ENCODE peak calls at places on chromosomes 16 and 17, in seven cellular contexts. L is suprapubic skin, A is cardiac muscle cell, Q is upper lobe of right lung, C is aorta, X is heart right ventricle, S is A549. K is an unnamed sample. For H3K4me1, the result is how much of the 10 kb centered on the place peaks cover.

GRCh38 chr17:76515291-76515949 is 14.2 kb upstream of the RHBDF2 start:
- DNase-seq in C (peak), Q (peak), L (peak), A (peak), S (no peak), X (peak), K (peak)

GRCh38 chr17:48818361-48818841 is 1.4 kb upstream of the TTLL6 start:
- DNase-seq in S (no peak), C (no peak), X (no peak), L (no peak), Q (no peak), A (no peak), K (no peak)

GRCh38 chr17:47882247-47882646 is 13.8 kb upstream of the SP2 start:
- DNase-seq in S (no peak), Q (no peak), L (no peak), X (no peak), C (peak), A (no peak), K (no peak)

GRCh38 chr17:50917418-50917743 is 51.2 kb upstream of the TOB1 start:
- DNase-seq in A (no peak), X (no peak), L (no peak), C (no peak), S (no peak), Q (no peak), K (no peak)

GRCh38 chr17:17326275-17326875 is 23.2 kb downstream of the NT5M start:
- DNase-seq in S (no peak), X (no peak), A (no peak), Q (no peak), L (no peak), C (no peak), K (no peak)

GRCh38 chr17:15479697-15480096 is 12.3 kb upstream of the CDRT4 start:
- DNase-seq in Q (no peak), A (peak), C (no peak), S (no peak), X (no peak), L (no peak), K (no peak)

GRCh38 chr17:32491371-32492280 is 4.8 kb downstream of the CDK5R1 start:
- DNase-seq in A (no peak), C (no peak), L (no peak), S (no peak), Q (peak), X (no peak), K (no peak)

GRCh38 chr17:29107933-29108805 is 65.2 kb downstream of the PIPOX start:
- DNase-seq in C (no peak), Q (no peak), X (peak), S (peak), A (no peak), L (no peak), K (peak)

GRCh38 chr16:1494711-1495110 is 1.6 kb downstream of the TELO2 start:
- DNase-seq in A (peak), X (peak), L (no peak), Q (no peak), C (peak), S (no peak), K (peak)

GRCh38 chr17:35244345-35245195 is 1.7 kb downstream of the SLFN5 start:
- DNase-seq in Q (peak), A (peak), L (peak), S (peak), C (peak), X (peak), K (peak)

GRCh38 chr16:57367111-57367752 is 5.1 kb upstream of the CX3CL1 start:
- DNase-seq in C (no peak), S (no peak), Q (no peak), X (no peak), L (no peak), A (peak), K (no peak)

GRCh38 chr17:19270347-19270950 is 33.3 kb downstream of the EPN2 start:
- DNase-seq in X (no peak), C (no peak), L (no peak), A (no peak), S (no peak), Q (no peak), K (no peak)

GRCh38 chr17:66752411-66752810 is 82.5 kb upstream of the CACNG5 start:
- DNase-seq in S (no peak), Q (no peak), X (no peak), A (no peak), C (no peak), L (no peak), K (no peak)

GRCh38 chr17:39754161-39754957 is 16.6 kb downstream of the GRB7 start:
- DNase-seq in X (peak), S (peak), C (peak), Q (peak), L (peak), A (peak), K (peak)

GRCh38 chr17:1147664-1148063 is 32.1 kb downstream of the ABR start:
- DNase-seq in Q (no peak), A (peak), C (no peak), X (peak), S (peak), L (no peak), K (no peak)

GRCh38 chr17:43714338-43715149 is 44.0 kb downstream of the SOST start:
- DNase-seq in S (no peak), L (no peak), X (no peak), C (no peak), A (no peak), Q (no peak), K (no peak)

GRCh38 chr16:19481291-19481690 is 40.6 kb downstream of the GDE1 start:
- DNase-seq in C (no peak), X (no peak), A (peak), S (peak), Q (no peak), L (no peak), K (no peak)

GRCh38 chr16:81610144-81610842 is 165.7 kb downstream of the CMIP start:
- DNase-seq in X (peak), A (peak), Q (peak), L (no peak), C (peak), S (no peak), K (peak)

GRCh38 chr16:22693670-22694340 is 120.2 kb upstream of the HS3ST2 start:
- DNase-seq in C (no peak), S (no peak), A (no peak), Q (no peak), X (no peak), L (no peak), K (no peak)

GRCh38 chr17:74176546-74177001 is 26.9 kb upstream of the RPL38 start:
- DNase-seq in X (peak), Q (no peak), C (peak), A (peak), S (peak), L (no peak), K (peak)

GRCh38 chr16:69241911-69242310 is 54.9 kb downstream of the SNTB2 start:
- DNase-seq in X (no peak), L (no peak), Q (no peak), S (no peak), A (peak), C (no peak), K (no peak)

GRCh38 chr17:35257080-35257701 is 14.3 kb downstream of the SLFN5 start:
- DNase-seq in X (peak), L (no peak), C (no peak), S (peak), Q (no peak), A (peak), K (no peak)

GRCh38 chr17:17200831-17201230 is 5.3 kb downstream of the PLD6 start:
- DNase-seq in X (no peak), S (no peak), L (no peak), A (no peak), Q (no peak), C (no peak), K (no peak)

GRCh38 chr16:77579283-77579985 is 142.9 kb upstream of the NUDT7 start:
- DNase-seq in X (no peak), A (peak), C (no peak), L (no peak), S (peak), Q (no peak), K (no peak)

GRCh38 chr16:2971134-2971984 is 2.2 kb downstream of the PAQR4 start:
- DNase-seq in C (no peak), L (no peak), S (no peak), X (no peak), A (no peak), Q (no peak), K (no peak)

GRCh38 chr16:18842565-18842964 is 41.2 kb upstream of the ARL6IP1 start:
- DNase-seq in Q (no peak), C (no peak), X (no peak), S (no peak), A (no peak), L (no peak), K (no peak)

GRCh38 chr16:81786868-81787267 is 7.8 kb downstream of the PLCG2 start:
- DNase-seq in X (no peak), S (no peak), A (no peak), C (no peak), L (no peak), Q (no peak), K (no peak)

GRCh38 chr17:20232611-20233010 is 223.5 kb downstream of the SPECC1 start:
- DNase-seq in A (no peak), X (no peak), S (no peak), L (no peak), Q (no peak), C (no peak), K (no peak)

GRCh38 chr16:85575910-85576309 is 37.2 kb upstream of the GSE1 start:
- DNase-seq in X (no peak), Q (no peak), L (no peak), S (no peak), C (no peak), A (no peak), K (no peak)

GRCh38 chr16:85574672-85575475 is 38.2 kb upstream of the GSE1 start:
- DNase-seq in X (no peak), S (no peak), A (no peak), Q (no peak), C (no peak), L (no peak), K (no peak)

GRCh38 chr16:85573045-85573695 is 40.0 kb upstream of the GSE1 start:
- DNase-seq in Q (no peak), A (no peak), C (no peak), S (no peak), X (no peak), L (no peak), K (no peak)

GRCh38 chr16:85571813-85572619 is 41.1 kb upstream of the GSE1 start:
- DNase-seq in C (peak), A (no peak), L (no peak), S (no peak), Q (no peak), X (no peak), K (no peak)

GRCh38 chr16:85573696-85574641 is 39.2 kb upstream of the GSE1 start:
- DNase-seq in Q (no peak), C (peak), X (peak), S (no peak), L (no peak), A (peak), K (peak)
- H3K4me3 ChIP-seq in Q (no peak), C (no peak), X (no peak), S (no peak), L (no peak), A (no peak), K (peak)

DNA sequence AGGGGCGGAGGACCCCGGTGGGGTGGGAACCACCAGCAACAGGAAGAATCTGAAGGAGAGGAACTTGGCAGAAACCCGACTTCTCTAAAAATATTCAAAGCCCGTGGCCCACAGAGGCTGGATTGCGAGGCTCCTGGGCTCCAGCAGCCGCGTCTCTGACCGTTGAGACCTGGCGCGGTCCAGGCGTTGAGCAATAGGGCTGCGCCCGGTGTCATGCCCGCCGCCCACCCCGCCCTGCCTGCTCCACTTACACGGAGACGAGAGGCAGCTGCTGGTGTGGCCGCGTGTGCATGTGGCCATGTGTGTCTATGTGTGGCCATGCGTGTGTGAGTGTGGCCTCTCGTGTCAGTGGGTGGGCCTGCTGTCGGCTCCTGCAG is 83.6 kb downstream of the IRF8 start:
- DNase-seq in C (peak), S (no peak), X (no peak), A (no peak), L (no peak), Q (peak), K (peak)
- H3K4me1 ChIP-seq in C (under half), S (under half), X (under half), A (under half), L (under half), Q (under half), K (under half)

DNA sequence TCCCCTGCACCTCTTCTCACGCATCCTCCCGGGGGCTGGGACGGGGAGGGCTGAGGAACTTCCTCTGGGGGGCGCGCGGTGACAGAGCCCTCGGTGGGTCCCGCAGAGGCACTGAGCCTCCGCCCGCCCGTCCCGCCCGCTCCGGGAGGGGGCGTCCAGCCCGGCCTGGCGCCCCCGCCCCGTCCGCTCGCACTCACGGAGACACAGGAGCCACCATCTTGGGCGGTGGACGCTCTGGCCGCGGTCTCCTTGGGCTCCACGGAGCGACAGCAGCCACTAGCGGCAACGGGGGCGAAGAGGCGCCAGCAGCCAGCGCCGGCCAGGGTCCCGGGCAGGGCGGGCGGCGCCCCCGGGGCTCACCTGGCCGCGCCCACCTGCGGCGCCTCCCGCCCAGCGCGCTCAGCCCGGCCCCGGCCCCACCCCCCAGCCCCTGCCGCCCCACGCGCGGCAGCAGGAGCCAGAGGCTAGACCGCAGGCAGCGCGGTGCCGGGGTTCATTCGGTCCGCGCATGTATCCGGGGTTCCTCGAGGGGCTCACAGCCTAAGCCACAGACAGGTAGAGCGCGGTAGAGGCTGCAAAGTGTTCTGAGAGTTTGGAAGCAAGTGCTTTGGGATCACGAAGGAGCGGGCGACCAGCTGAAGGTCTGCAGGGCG is at the start of gene C17orf113:
- DNase-seq in L (no peak), C (peak), S (peak), X (peak), A (peak), Q (peak), K (peak)
- H3K4me3 ChIP-seq in L (peak), C (peak), S (peak), X (peak), A (peak), Q (peak), K (peak)

GRCh38 chr17:49904904-49905303 is 57.0 kb upstream of the TAC4 start:
- DNase-seq in L (no peak), C (no peak), Q (no peak), S (no peak), A (no peak), X (no peak), K (no peak)
- H3K4me1 ChIP-seq in L (under half), C (under half), Q (under half), S (under half), A (under half), X (under half), K (under half)

DNA sequence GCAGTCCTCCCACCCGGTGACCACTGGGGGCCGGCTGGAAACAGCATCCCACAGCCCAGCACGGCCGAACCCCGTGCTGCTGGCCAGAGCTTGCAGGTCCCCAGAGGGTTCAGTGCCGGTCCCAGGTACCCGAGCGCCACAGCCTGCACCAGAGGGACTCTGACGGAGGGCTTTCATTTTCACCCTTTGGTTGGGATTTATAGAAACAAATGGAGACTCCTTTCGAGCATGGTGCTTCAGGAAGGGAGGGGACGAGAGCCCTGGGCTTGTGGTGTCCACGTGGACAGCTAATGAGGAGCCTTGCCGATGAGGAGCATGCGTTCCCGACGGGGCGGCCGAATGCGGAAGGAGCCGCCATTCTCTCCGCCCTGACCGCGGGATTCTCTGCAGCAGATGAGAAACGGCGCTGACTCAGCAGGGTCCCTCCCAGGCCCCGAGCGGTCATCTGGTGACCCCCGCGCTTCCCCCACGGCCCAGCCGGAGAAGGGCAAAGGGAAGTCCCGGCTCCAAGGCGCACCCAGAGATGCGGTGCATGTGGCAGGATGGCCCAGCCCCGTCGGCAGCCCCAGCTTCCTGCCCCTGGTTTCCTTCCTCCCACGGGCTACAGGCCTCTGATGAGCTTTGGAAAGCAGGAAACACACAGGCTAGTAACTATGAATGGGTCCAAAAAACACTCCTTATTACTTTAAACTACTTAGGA is 9.8 kb downstream of the SLC38A10 start:
- DNase-seq in A (peak), Q (peak), S (no peak), C (peak), L (peak), X (peak), K (peak)
- H3K4me3 ChIP-seq in A (no peak), Q (peak), S (no peak), C (no peak), L (peak), X (no peak), K (peak)

GRCh38 chr16:54096607-54097006 is 190.0 kb downstream of the IRX3 start:
- DNase-seq in L (no peak), Q (no peak), C (no peak), A (no peak), X (no peak), S (no peak), K (no peak)
- H3K4me1 ChIP-seq in L (under half), Q (under half), C (under half), A (under half), X (under half), S (under half), K (under half)

DNA sequence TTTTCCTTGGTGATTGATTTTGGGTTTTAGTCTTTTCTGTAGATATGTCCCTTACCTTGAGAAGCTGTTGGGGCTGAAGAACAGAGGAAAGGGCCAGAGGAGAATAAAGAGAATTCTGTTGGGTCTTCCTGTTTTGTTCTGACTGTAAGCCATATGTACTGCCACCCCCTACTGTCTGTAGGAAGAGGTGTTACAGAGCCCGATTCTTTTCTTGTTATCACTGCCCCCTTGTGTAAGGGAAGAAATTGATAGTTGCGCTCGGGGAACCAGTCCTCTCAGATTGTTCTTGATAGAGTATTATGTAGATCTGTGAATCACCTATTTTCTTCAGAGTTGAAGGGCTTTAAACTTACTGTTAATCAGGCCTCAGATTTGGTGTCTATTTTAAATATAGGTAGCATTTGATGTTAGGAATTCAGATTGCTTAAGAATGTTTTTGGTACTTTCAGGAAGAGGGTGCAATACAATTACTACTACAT is 2.4 kb downstream of the TANC2 start:
- DNase-seq in L (no peak), X (peak), A (peak), Q (no peak), S (peak), C (no peak), K (no peak)
- H3K4me3 ChIP-seq in L (no peak), X (no peak), A (peak), Q (peak), S (peak), C (no peak), K (no peak)

GRCh38 chr16:88978608-88979346 is 1.8 kb upstream of the CBFA2T3 start:
- DNase-seq in X (no peak), L (no peak), C (no peak), Q (no peak), S (no peak), A (no peak), K (no peak)

GRCh38 chr16:88977028-88977844 is at the start of gene CBFA2T3:
- DNase-seq in L (no peak), Q (peak), X (peak), S (no peak), C (peak), A (peak), K (peak)

GRCh38 chr16:88979616-88980015 is 2.6 kb upstream of the CBFA2T3 start:
- DNase-seq in Q (no peak), S (no peak), L (no peak), C (no peak), X (no peak), A (no peak), K (no peak)

GRCh38 chr16:88976359-88977027 is 514 bp downstream of the CBFA2T3 start:
- DNase-seq in S (no peak), A (no peak), Q (no peak), C (no peak), X (no peak), L (no peak), K (no peak)

DNA sequence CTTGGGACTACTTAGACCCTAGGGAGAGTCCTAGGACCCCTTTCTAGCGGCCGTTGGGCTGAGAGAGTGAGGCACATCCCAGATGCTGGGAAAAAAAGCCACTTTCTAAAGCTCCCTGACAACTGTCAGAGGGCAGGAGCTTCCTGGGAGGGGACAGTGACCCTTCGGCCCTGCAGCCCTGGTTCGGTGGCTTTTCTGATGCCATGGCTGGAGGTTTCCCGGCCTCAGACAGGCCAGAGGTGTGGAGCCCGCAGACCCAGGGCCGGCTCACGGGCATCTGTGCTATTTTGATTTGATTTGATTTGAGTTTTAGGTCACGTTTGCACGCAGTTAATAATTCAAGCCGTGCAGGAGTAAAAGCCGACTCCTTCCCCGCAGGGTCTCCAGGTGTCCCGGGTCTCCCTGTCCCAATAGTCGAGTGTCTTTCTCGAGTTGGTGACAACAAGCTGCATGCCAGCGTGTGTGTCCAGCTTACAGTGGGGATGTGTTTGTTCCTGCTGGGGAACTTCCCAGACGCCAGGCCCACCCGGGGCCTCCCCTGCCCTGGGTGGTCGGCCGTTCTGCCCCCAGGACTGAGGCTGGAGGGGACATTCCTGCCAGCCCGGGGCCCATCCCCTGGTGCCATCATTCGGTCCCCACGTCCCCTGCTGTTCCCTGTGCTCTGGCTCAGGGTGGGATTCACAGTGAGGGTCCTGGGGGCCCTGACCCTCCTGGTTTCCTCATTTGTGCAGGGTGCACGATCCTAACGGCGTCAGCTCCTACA is 1.0 kb upstream of the CBFA2T3 start:
- DNase-seq in X (no peak), C (no peak), S (no peak), Q (no peak), A (no peak), L (no peak), K (no peak)
- H3K4me1 ChIP-seq in X (under half), C (under half), S (under half), Q (under half), A (under half), L (under half), K (under half)